ENCODE peak calls at places on chromosomes 3 and 15, in five cellular contexts. One of them, this sample, is unnamed.

GRCh38 chr3:156658732-156659090 is 15.7 kb upstream of the TIPARP start:
- DNase-seq in EL: no peak
- DNase-seq in stimulated activated CD8-positive, alpha-beta memory T cell treated with anti-CD3 and anti-CD28 coated beads, Interleukin-7, amount 100 ng/mL, for 1 hour: no peak
- DNase-seq in K562: no peak
- DNase-seq in occipital lobe: no peak
- DNase-seq in this sample: no peak

GRCh38 chr15:94259121-94259776 is 27.9 kb downstream of the MCTP2 start:
- DNase-seq in stimulated activated CD8-positive, alpha-beta memory T cell treated with anti-CD3 and anti-CD28 coated beads, Interleukin-7, amount 100 ng/mL, for 1 hour: no peak
- DNase-seq in EL: no peak
- DNase-seq in occipital lobe: no peak
- DNase-seq in K562: no peak
- DNase-seq in this sample: no peak

GRCh38 chr15:82132116-82132515 is 86.3 kb upstream of the MEX3B start:
- DNase-seq in stimulated activated CD8-positive, alpha-beta memory T cell treated with anti-CD3 and anti-CD28 coated beads, Interleukin-7, amount 100 ng/mL, for 1 hour: no peak
- DNase-seq in K562: no peak
- DNase-seq in EL: no peak
- DNase-seq in occipital lobe: no peak
- DNase-seq in this sample: no peak

GRCh38 chr3:28149960-28150359 is 91.5 kb upstream of the CMC1 start:
- DNase-seq in K562: no peak
- DNase-seq in stimulated activated CD8-positive, alpha-beta memory T cell treated with anti-CD3 and anti-CD28 coated beads, Interleukin-7, amount 100 ng/mL, for 1 hour: no peak
- DNase-seq in occipital lobe: no peak
- DNase-seq in EL: no peak
- DNase-seq in this sample: no peak

GRCh38 chr3:42711491-42712343 is 9.1 kb upstream of the HHATL start:
- DNase-seq in K562: no peak
- DNase-seq in occipital lobe: no peak
- DNase-seq in EL: no peak
- DNase-seq in stimulated activated CD8-positive, alpha-beta memory T cell treated with anti-CD3 and anti-CD28 coated beads, Interleukin-7, amount 100 ng/mL, for 1 hour: no peak
- DNase-seq in this sample: no peak

GRCh38 chr3:15330031-15330596 is 2.3 kb downstream of the SH3BP5 start:
- DNase-seq in K562: no peak
- DNase-seq in occipital lobe: no peak
- DNase-seq in EL: no peak
- DNase-seq in stimulated activated CD8-positive, alpha-beta memory T cell treated with anti-CD3 and anti-CD28 coated beads, Interleukin-7, amount 100 ng/mL, for 1 hour: no peak
- DNase-seq in this sample: peak; percentile 82

GRCh38 chr3:16304065-16305010 is 39.3 kb downstream of the OXNAD1 start:
- DNase-seq in K562: peak; percentile 73
- DNase-seq in occipital lobe: no peak
- DNase-seq in stimulated activated CD8-positive, alpha-beta memory T cell treated with anti-CD3 and anti-CD28 coated beads, Interleukin-7, amount 100 ng/mL, for 1 hour: no peak
- DNase-seq in EL: no peak
- DNase-seq in this sample: no peak

GRCh38 chr3:136266468-136266867 is 16.3 kb downstream of the PCCB start:
- DNase-seq in K562: no peak
- DNase-seq in EL: peak; percentile 72
- DNase-seq in stimulated activated CD8-positive, alpha-beta memory T cell treated with anti-CD3 and anti-CD28 coated beads, Interleukin-7, amount 100 ng/mL, for 1 hour: no peak
- DNase-seq in occipital lobe: no peak
- DNase-seq in this sample: no peak

GRCh38 chr3:177523072-177523675 is 325.9 kb upstream of the TBL1XR1 start:
- DNase-seq in K562: no peak
- DNase-seq in EL: no peak
- DNase-seq in occipital lobe: no peak
- DNase-seq in stimulated activated CD8-positive, alpha-beta memory T cell treated with anti-CD3 and anti-CD28 coated beads, Interleukin-7, amount 100 ng/mL, for 1 hour: no peak
- DNase-seq in this sample: no peak

GRCh38 chr3:34132069-34132677 is 333.7 kb downstream of the PDCD6IP start:
- DNase-seq in occipital lobe: no peak
- DNase-seq in EL: no peak
- DNase-seq in K562: no peak
- DNase-seq in stimulated activated CD8-positive, alpha-beta memory T cell treated with anti-CD3 and anti-CD28 coated beads, Interleukin-7, amount 100 ng/mL, for 1 hour: no peak
- DNase-seq in this sample: no peak

GRCh38 chr3:128152419-128153155 is 694 bp upstream of the EEFSEC start:
- DNase-seq in K562: peak; percentile 36
- DNase-seq in occipital lobe: no peak
- DNase-seq in EL: no peak
- DNase-seq in stimulated activated CD8-positive, alpha-beta memory T cell treated with anti-CD3 and anti-CD28 coated beads, Interleukin-7, amount 100 ng/mL, for 1 hour: no peak
- DNase-seq in this sample: no peak

GRCh38 chr3:171542976-171543375 is 82.8 kb upstream of the TNIK start:
- DNase-seq in EL: no peak
- DNase-seq in occipital lobe: no peak
- DNase-seq in stimulated activated CD8-positive, alpha-beta memory T cell treated with anti-CD3 and anti-CD28 coated beads, Interleukin-7, amount 100 ng/mL, for 1 hour: no peak
- DNase-seq in K562: no peak
- DNase-seq in this sample: no peak

GRCh38 chr3:10223676-10224639 is 24.3 kb upstream of the TATDN2 start:
- DNase-seq in K562: no peak
- DNase-seq in EL: no peak
- DNase-seq in occipital lobe: no peak
- DNase-seq in stimulated activated CD8-positive, alpha-beta memory T cell treated with anti-CD3 and anti-CD28 coated beads, Interleukin-7, amount 100 ng/mL, for 1 hour: no peak
- DNase-seq in this sample: no peak

GRCh38 chr3:152376351-152377183 is 107.8 kb downstream of the MBNL1 start:
- DNase-seq in EL: peak; percentile 65
- DNase-seq in stimulated activated CD8-positive, alpha-beta memory T cell treated with anti-CD3 and anti-CD28 coated beads, Interleukin-7, amount 100 ng/mL, for 1 hour: no peak
- DNase-seq in occipital lobe: peak; percentile 10
- DNase-seq in K562: no peak
- DNase-seq in this sample: no peak

GRCh38 chr3:40024526-40024925 is 215.1 kb downstream of the MYRIP start:
- DNase-seq in occipital lobe: no peak
- DNase-seq in stimulated activated CD8-positive, alpha-beta memory T cell treated with anti-CD3 and anti-CD28 coated beads, Interleukin-7, amount 100 ng/mL, for 1 hour: no peak
- DNase-seq in K562: no peak
- DNase-seq in EL: no peak
- DNase-seq in this sample: no peak

GRCh38 chr3:46483799-46484198 is 14.0 kb upstream of the RTP3 start:
- DNase-seq in EL: no peak
- DNase-seq in occipital lobe: no peak
- DNase-seq in K562: no peak
- DNase-seq in stimulated activated CD8-positive, alpha-beta memory T cell treated with anti-CD3 and anti-CD28 coated beads, Interleukin-7, amount 100 ng/mL, for 1 hour: no peak
- DNase-seq in this sample: no peak

GRCh38 chr3:64621726-64622400 is 65.9 kb downstream of the ADAMTS9 start:
- DNase-seq in K562: no peak
- DNase-seq in EL: no peak
- DNase-seq in stimulated activated CD8-positive, alpha-beta memory T cell treated with anti-CD3 and anti-CD28 coated beads, Interleukin-7, amount 100 ng/mL, for 1 hour: no peak
- DNase-seq in occipital lobe: no peak
- DNase-seq in this sample: peak; percentile 18

GRCh38 chr15:63483521-63484371 is 20.6 kb upstream of the USP3 start:
- DNase-seq in EL: no peak
- DNase-seq in K562: no peak
- DNase-seq in occipital lobe: no peak
- DNase-seq in stimulated activated CD8-positive, alpha-beta memory T cell treated with anti-CD3 and anti-CD28 coated beads, Interleukin-7, amount 100 ng/mL, for 1 hour: no peak
- DNase-seq in this sample: no peak

GRCh38 chr15:67833504-67834248 is 6.2 kb downstream of the RNU6-1 start:
- DNase-seq in EL: peak; percentile 59
- DNase-seq in occipital lobe: no peak
- DNase-seq in K562: peak; percentile 77
- DNase-seq in stimulated activated CD8-positive, alpha-beta memory T cell treated with anti-CD3 and anti-CD28 coated beads, Interleukin-7, amount 100 ng/mL, for 1 hour: no peak
- DNase-seq in this sample: peak; percentile 67

GRCh38 chr3:122299872-122300460 is 25.1 kb upstream of the CSTA start:
- DNase-seq in K562: peak; percentile 29
- DNase-seq in EL: peak; percentile 19
- DNase-seq in occipital lobe: no peak
- DNase-seq in stimulated activated CD8-positive, alpha-beta memory T cell treated with anti-CD3 and anti-CD28 coated beads, Interleukin-7, amount 100 ng/mL, for 1 hour: no peak
- DNase-seq in this sample: no peak

GRCh38 chr15:51263726-51264125 is 74.7 kb downstream of the CYP19A1 start:
- DNase-seq in EL: no peak
- DNase-seq in stimulated activated CD8-positive, alpha-beta memory T cell treated with anti-CD3 and anti-CD28 coated beads, Interleukin-7, amount 100 ng/mL, for 1 hour: no peak
- DNase-seq in K562: no peak
- DNase-seq in occipital lobe: no peak
- DNase-seq in this sample: no peak

GRCh38 chr3:78895528-78895927 is 872.3 kb downstream of the ROBO1 start:
- DNase-seq in occipital lobe: no peak
- DNase-seq in EL: peak; percentile 52
- DNase-seq in K562: no peak
- DNase-seq in stimulated activated CD8-positive, alpha-beta memory T cell treated with anti-CD3 and anti-CD28 coated beads, Interleukin-7, amount 100 ng/mL, for 1 hour: no peak
- DNase-seq in this sample: peak; percentile 20

GRCh38 chr15:37093480-37094410 is 6.6 kb downstream of the MEIS2 start:
- DNase-seq in EL: peak; percentile 86
- DNase-seq in occipital lobe: no peak
- DNase-seq in stimulated activated CD8-positive, alpha-beta memory T cell treated with anti-CD3 and anti-CD28 coated beads, Interleukin-7, amount 100 ng/mL, for 1 hour: no peak
- DNase-seq in K562: no peak
- DNase-seq in this sample: no peak

GRCh38 chr3:14177580-14178246 is 688 bp downstream of the XPC start:
- DNase-seq in K562: no peak
- DNase-seq in stimulated activated CD8-positive, alpha-beta memory T cell treated with anti-CD3 and anti-CD28 coated beads, Interleukin-7, amount 100 ng/mL, for 1 hour: peak; percentile 1
- DNase-seq in EL: no peak
- DNase-seq in occipital lobe: no peak
- DNase-seq in this sample: no peak